ENCODE peak calls at places on chromosomes 5 and 9, in five cellular contexts. S, M, W, G and I are unnamed samples. For H3K9me3, the result is how much of the 10 kb centered on the place peaks cover.

GRCh38 chr9:101176384-101176783 is 147.9 kb downstream of the PLPPR1 start:
- DNase-seq in W (no peak), S (no peak), G (no peak), M (no peak), I (no peak)

GRCh38 chr9:13718086-13718485 is 438.6 kb upstream of the MPDZ start:
- DNase-seq in G (no peak), M (no peak), S (no peak), W (no peak), I (no peak)

GRCh38 chr9:73118297-73118696 is 33.4 kb upstream of the ANXA1 start:
- DNase-seq in W (no peak), S (no peak), G (no peak), M (no peak), I (no peak)

GRCh38 chr5:131180407-131180806 is 9.7 kb downstream of the LYRM7 start:
- DNase-seq in W (no peak), S (no peak), M (no peak), G (no peak), I (no peak)

GRCh38 chr9:137191691-137192447 is 3.4 kb downstream of the SSNA1 start:
- DNase-seq in G (no peak), M (no peak), W (no peak), S (no peak), I (no peak)

GRCh38 chr5:139964994-139965565 is 78.0 kb downstream of the NRG2 start:
- DNase-seq in W (no peak), M (no peak), G (no peak), S (no peak), I (no peak)

GRCh38 chr9:121675969-121676822 is 24.8 kb downstream of the DAB2IP start:
- DNase-seq in M (no peak), S (no peak), G (no peak), W (peak), I (no peak)

GRCh38 chr9:93052791-93053540 is 5.5 kb upstream of the SUSD3 start:
- DNase-seq in G (no peak), S (no peak), W (no peak), M (peak), I (no peak)

GRCh38 chr9:4618700-4619099 is 43.4 kb upstream of the PLPP6 start:
- DNase-seq in G (no peak), W (no peak), S (no peak), M (no peak), I (no peak)

GRCh38 chr5:134526483-134527155 is 1.1 kb downstream of the JADE2 start:
- DNase-seq in W (peak), M (peak), G (peak), S (peak), I (peak)

GRCh38 chr5:15601853-15602252 is 101.9 kb downstream of the FBXL7 start:
- DNase-seq in M (no peak), W (no peak), G (no peak), S (no peak), I (no peak)

GRCh38 chr9:126361810-126362238 is 35.2 kb downstream of the MVB12B start:
- DNase-seq in W (no peak), G (no peak), S (no peak), M (no peak), I (no peak)

GRCh38 chr5:149857499-149857898 is 87.1 kb downstream of the PDE6A start:
- DNase-seq in W (peak), G (no peak), M (no peak), S (peak), I (peak)

GRCh38 chr9:91119147-91119546 is 242.6 kb downstream of the AUH start:
- DNase-seq in G (no peak), S (no peak), W (no peak), M (no peak), I (no peak)

GRCh38 chr9:91935066-91935729 is 14.8 kb downstream of the ROR2 start:
- DNase-seq in W (no peak), G (no peak), S (no peak), M (peak), I (no peak)

GRCh38 chr5:154523704-154524103 is 45.7 kb upstream of the HAND1 start:
- DNase-seq in M (peak), W (peak), S (no peak), G (no peak), I (no peak)

GRCh38 chr5:88923623-88924619 is 40.9 kb upstream of the MEF2C start:
- DNase-seq in W (no peak), M (no peak), G (no peak), S (no peak), I (no peak)

GRCh38 chr5:20680718-20681302 is 692.8 kb upstream of the CDH18 start:
- DNase-seq in G (no peak), W (no peak), S (no peak), M (peak), I (no peak)

GRCh38 chr5:132800545-132800944 is 12.6 kb upstream of the SOWAHA start:
- DNase-seq in M (no peak), W (no peak), S (no peak), G (no peak), I (no peak)

GRCh38 chr9:65432722-65433323 is 147.8 kb upstream of the FOXD4L5 start:
- DNase-seq in S (no peak), W (no peak), M (no peak), G (no peak), I (no peak)

GRCh38 chr9:65426231-65426630 is 141.2 kb upstream of the FOXD4L5 start:
- DNase-seq in S (no peak), G (no peak), M (no peak), W (no peak), I (no peak)

GRCh38 chr9:65432051-65432450 is 147.0 kb upstream of the FOXD4L5 start:
- DNase-seq in S (no peak), W (no peak), G (no peak), M (no peak), I (no peak)

GRCh38 chr9:65435464-65435863 is 150.5 kb upstream of the FOXD4L5 start:
- DNase-seq in S (no peak), G (no peak), W (no peak), M (no peak), I (no peak)

DNA sequence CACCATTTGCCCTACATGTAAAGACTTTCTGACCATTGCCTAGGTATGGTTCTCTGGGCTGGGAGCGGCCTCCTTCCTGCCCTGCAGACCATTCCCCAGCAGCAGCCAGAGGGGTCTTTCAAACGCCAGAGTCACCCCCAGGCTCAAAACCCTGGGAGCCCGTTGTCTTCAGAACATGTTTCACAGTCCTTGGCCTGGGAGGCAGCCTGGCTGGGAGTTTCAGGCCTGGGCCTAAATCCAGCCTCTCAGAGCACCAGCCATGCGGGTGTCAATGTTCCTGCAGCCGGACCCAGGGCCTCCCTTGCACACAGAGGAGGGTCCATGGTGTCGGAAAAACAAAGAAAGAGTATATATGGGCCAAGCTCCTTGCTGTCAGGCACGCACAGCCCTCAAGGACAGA is 145.2 kb upstream of the FOXD4L5 start:
- DNase-seq in W (no peak), M (no peak), G (no peak), S (no peak), I (no peak)
- H3K9me3 ChIP-seq in W (under half), M (under half), G (under half), S (under half), I (under half)

DNA sequence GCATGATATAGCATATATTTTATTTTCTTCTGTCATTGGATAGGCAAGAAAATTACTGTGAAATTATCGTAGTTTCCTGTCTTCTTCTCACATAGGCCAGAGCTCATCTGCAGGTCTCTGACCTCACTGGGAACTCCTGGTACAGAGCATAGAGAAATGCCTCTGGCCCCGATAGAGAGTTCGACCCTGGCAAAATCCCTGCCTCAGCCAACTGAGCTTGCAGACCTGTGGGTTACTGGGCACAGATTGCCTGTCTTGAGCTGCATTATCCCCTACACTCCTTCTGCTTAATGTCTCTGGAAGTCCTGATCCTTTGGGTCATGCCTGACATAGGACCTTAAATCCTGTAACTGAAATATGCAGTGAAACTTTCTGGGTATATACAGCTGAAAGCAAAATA is 439.3 kb upstream of the CTNND2 start:
- DNase-seq in M (peak), G (no peak), S (no peak), W (no peak), I (no peak)
- H3K9me3 ChIP-seq in M (under half), G (under half), S (under half), W (under half), I (under half)

GRCh38 chr5:4348919-4349318 is 753.3 kb downstream of the IRX1 start:
- DNase-seq in S (no peak), W (no peak), M (no peak), G (no peak), I (no peak)
- H3K9me3 ChIP-seq in S (under half), W (under half), M (under half), G (under half), I (under half)

DNA sequence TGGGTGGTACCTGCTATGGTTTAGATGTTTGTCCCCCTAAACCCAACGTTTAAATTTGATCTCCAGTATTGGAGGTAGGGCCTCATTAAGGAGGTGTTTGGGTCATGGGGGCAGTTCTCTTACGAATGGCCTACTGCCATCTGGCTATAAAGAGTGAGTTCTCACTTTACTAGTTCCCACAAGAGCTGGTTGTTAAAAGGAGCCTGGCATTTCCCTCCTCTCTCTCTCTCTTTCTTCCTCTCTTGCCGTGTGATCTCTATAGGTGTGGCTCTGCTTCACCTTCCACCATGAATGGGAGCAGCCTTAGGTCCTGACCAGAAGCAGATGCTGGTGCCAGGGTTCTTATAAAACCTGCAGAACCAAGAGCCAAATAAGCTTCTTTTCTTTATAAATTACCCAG is 193.2 kb upstream of the CDH6 start:
- DNase-seq in W (no peak), G (no peak), S (no peak), M (no peak), I (no peak)
- H3K9me3 ChIP-seq in W (under half), G (under half), S (under half), M (under half), I (under half)

GRCh38 chr5:73534001-73534547 is 31.4 kb downstream of the ANKRA2 start:
- DNase-seq in M (no peak), W (no peak), S (no peak), G (no peak), I (no peak)
- H3K9me3 ChIP-seq in M (under half), W (under half), S (under half), G (under half), I (under half)

GRCh38 chr5:2721739-2722138 is 29.7 kb downstream of the IRX2 start:
- DNase-seq in M (no peak), S (no peak), W (no peak), G (no peak), I (no peak)
- H3K9me3 ChIP-seq in M (under half), S (under half), W (under half), G (under half), I (under half)

GRCh38 chr5:141413540-141414069 is 818 bp downstream of the PCDHGA10 start:
- DNase-seq in W (no peak), S (no peak), G (no peak), M (no peak), I (no peak)

GRCh38 chr5:141412853-141413539 is at the start of gene PCDHGA10:
- DNase-seq in W (peak), G (peak), S (peak), M (peak), I (no peak)

GRCh38 chr5:141411575-141411974 is 1.2 kb upstream of the PCDHGA10 start:
- DNase-seq in S (no peak), M (no peak), W (no peak), G (no peak), I (no peak)

DNA sequence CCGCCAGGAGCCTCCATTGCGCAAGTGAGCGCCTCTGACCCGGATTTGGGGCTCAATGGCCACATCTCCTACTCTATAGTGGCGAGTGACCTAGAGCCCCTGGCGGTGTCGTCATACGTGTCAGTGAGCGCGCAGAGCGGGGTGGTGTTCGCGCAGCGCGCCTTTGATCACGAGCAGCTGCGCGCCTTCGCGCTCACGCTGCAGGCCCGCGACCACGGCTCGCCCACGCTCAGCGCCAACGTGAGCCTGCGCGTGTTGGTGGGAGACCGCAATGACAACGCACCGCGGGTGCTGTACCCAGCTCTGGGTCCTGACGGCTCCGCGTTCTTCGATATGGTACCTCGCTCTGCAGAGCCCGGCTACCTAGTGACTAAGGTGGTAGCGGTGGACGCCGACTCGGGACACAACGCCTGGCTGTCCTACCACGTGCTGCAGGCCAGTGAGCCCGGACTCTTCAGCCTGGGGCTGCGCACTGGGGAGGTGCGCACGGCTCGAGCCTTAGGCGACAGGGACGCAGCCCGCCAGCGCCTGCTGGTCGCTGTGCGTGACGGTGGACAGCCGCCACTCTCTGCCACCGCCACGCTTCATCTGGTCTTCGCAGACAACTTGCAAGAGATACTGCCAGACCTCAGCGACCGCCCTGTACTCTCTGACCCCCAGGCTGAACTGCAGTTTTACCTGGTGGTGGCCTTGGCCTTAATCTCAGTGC is 1.9 kb downstream of the PCDHGB6 start:
- DNase-seq in S (no peak), W (no peak), G (no peak), M (no peak), I (no peak)
- H3K9me3 ChIP-seq in S (under half), W (under half), G (under half), M (under half), I (under half)

GRCh38 chr9:5628183-5628529 is 751 bp upstream of the RIC1 start:
- DNase-seq in M (no peak), G (no peak), S (no peak), W (peak), I (no peak)
- H3K9me3 ChIP-seq in M (under half), G (under half), S (under half), W (under half), I (under half)